ENCODE peak calls at places on chromosome 6, in nine cellular contexts. One of them, this sample, is unnamed.
A peak's percentile ranks its signal among the peaks of the same experiment; 100 is the strongest.

GRCh38 chr6:21200056-21200870 is 393.3 kb upstream of the SOX4 start:
- DNase-seq in AG04450: no peak
- DNase-seq in tibial nerve: no peak
- DNase-seq in astrocyte: peak; percentile 2
- DNase-seq in caudate nucleus: no peak
- DNase-seq in GM23338: no peak
- DNase-seq in PC-3: no peak
- DNase-seq in HCT116: no peak
- DNase-seq in right cardiac atrium: no peak
- DNase-seq in this sample: no peak

GRCh38 chr6:17057322-17057721 is 44.5 kb upstream of the STMND1 start:
- DNase-seq in AG04450: no peak
- DNase-seq in tibial nerve: no peak
- DNase-seq in astrocyte: peak; percentile 43
- DNase-seq in caudate nucleus: peak; percentile 25
- DNase-seq in GM23338: no peak
- DNase-seq in PC-3: peak; percentile 59
- DNase-seq in HCT116: no peak
- DNase-seq in right cardiac atrium: no peak
- DNase-seq in this sample: no peak

GRCh38 chr6:1525364-1526038 is 84.2 kb upstream of the FOXC1 start:
- DNase-seq in AG04450: no peak
- DNase-seq in tibial nerve: no peak
- DNase-seq in astrocyte: no peak
- DNase-seq in caudate nucleus: peak; percentile 45
- DNase-seq in GM23338: no peak
- DNase-seq in PC-3: no peak
- DNase-seq in HCT116: no peak
- DNase-seq in right cardiac atrium: no peak
- DNase-seq in this sample: no peak

GRCh38 chr6:32982084-32982701 is 13.8 kb downstream of the BRD2 start:
- DNase-seq in AG04450: no peak
- DNase-seq in tibial nerve: no peak
- DNase-seq in astrocyte: no peak
- DNase-seq in caudate nucleus: no peak
- DNase-seq in GM23338: no peak
- DNase-seq in PC-3: peak; percentile 19
- DNase-seq in HCT116: no peak
- DNase-seq in right cardiac atrium: no peak
- DNase-seq in this sample: no peak

GRCh38 chr6:127457444-127458064 is 1.6 kb downstream of the KIAA0408 start:
- DNase-seq in AG04450: no peak
- DNase-seq in tibial nerve: peak; percentile 30
- DNase-seq in astrocyte: peak; percentile 80
- DNase-seq in caudate nucleus: no peak
- DNase-seq in GM23338: peak; percentile 14
- DNase-seq in PC-3: peak; percentile 15
- DNase-seq in HCT116: no peak
- DNase-seq in right cardiac atrium: no peak
- DNase-seq in this sample: no peak

GRCh38 chr6:34391023-34391485 is 1.4 kb downstream of the NUDT3 start:
- DNase-seq in AG04450: no peak
- DNase-seq in tibial nerve: peak; percentile 68
- DNase-seq in astrocyte: peak; percentile 67
- DNase-seq in caudate nucleus: peak; percentile 20
- DNase-seq in GM23338: peak; percentile 16
- DNase-seq in PC-3: peak; percentile 51
- DNase-seq in HCT116: no peak
- DNase-seq in right cardiac atrium: no peak
- DNase-seq in this sample: no peak

GRCh38 chr6:16639689-16640480 is 121.4 kb downstream of the ATXN1 start:
- DNase-seq in AG04450: peak; percentile 50
- DNase-seq in tibial nerve: no peak
- DNase-seq in astrocyte: peak; percentile 88
- DNase-seq in caudate nucleus: no peak
- DNase-seq in GM23338: no peak
- DNase-seq in PC-3: peak; percentile 92
- DNase-seq in HCT116: no peak
- DNase-seq in right cardiac atrium: no peak
- DNase-seq in this sample: no peak

GRCh38 chr6:124719951-124720350 is 242.3 kb upstream of the RNF217 start:
- DNase-seq in AG04450: no peak
- DNase-seq in tibial nerve: no peak
- DNase-seq in astrocyte: no peak
- DNase-seq in caudate nucleus: no peak
- DNase-seq in GM23338: no peak
- DNase-seq in PC-3: no peak
- DNase-seq in HCT116: no peak
- DNase-seq in right cardiac atrium: no peak
- DNase-seq in this sample: no peak

GRCh38 chr6:164108869-164109769 is 694.6 kb downstream of the QKI start:
- DNase-seq in AG04450: no peak
- DNase-seq in tibial nerve: peak; percentile 11
- DNase-seq in astrocyte: peak; percentile 73
- DNase-seq in caudate nucleus: no peak
- DNase-seq in GM23338: no peak
- DNase-seq in PC-3: peak; percentile 78
- DNase-seq in HCT116: no peak
- DNase-seq in right cardiac atrium: peak; percentile 93
- DNase-seq in this sample: peak; percentile 90

DNA sequence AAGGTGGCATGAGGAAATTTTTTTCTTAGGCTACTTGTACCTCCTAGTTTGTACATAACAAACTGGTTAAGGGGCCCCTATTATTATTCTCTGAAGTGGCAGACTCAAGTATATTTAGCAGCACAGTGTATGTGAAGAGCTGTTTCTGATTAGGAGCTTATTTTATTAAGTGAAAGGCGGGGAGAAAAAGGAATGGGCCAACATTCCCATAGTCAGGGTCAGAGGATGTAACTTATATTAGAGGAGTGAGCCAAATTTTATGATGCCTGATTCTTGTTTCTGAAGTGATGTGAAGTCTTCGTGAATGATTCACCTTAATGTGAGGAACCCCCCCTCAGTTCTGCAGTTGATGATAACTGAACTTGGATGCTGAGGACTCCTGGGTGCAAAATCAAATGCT is 2.8 kb downstream of the HECA start:
- DNase-seq in AG04450: no peak
- DNase-seq in tibial nerve: no peak
- DNase-seq in astrocyte: no peak
- DNase-seq in caudate nucleus: no peak
- DNase-seq in GM23338: no peak
- DNase-seq in PC-3: no peak
- DNase-seq in HCT116: no peak
- DNase-seq in right cardiac atrium: no peak
- DNase-seq in this sample: no peak
- H3K27ac ChIP-seq in AG04450: no peak overlapping the region
- H3K27ac ChIP-seq in tibial nerve: no peak overlapping the region
- H3K27ac ChIP-seq in astrocyte: no peak overlapping the region
- H3K27ac ChIP-seq in caudate nucleus: no peak overlapping the region
- H3K27ac ChIP-seq in GM23338: no peak overlapping the region
- H3K27ac ChIP-seq in PC-3: no peak overlapping the region
- H3K27ac ChIP-seq in HCT116: no peak overlapping the region
- H3K27ac ChIP-seq in right cardiac atrium: no peak overlapping the region
- H3K27ac ChIP-seq in this sample: peak overlapping the region; percentile 96

DNA sequence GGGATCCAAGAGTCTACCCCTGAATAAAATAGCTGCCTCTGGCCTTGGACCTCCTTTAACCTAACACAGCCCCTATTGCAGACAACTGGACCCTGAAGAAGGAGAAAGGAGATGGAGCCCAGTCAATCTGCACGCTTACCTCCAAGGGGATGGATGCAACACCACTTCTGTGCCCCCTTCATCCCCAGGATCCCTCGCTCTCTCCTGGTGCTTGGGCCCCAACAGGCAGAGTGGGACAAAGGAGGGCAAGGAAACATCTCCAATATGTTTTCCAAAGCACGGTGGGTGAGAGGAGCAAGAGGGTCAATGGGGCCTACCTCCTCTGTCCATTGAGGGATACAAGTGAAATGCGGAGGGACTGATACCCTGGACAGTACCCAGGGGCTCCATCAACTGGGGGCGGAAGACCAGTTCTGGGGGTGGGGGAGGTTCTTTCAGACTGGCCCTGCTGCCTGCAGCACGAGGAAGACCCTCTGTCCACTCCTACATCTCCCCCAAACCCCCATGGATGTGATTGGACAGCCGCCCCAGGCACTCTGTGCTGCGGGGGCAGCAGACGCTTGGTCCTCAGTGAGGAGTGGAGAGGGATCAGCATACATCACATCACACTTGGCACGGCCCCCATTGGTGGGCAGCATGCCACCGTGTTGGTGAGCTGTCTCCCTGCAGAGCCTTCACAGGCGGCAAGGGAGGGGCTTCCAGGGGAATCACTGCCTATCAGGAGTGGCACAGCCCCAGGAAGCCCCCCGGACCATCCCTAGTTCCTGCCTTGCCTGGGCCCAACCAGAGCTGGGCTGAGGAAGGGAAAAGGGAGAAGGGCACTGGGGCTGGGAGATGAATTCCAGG is 70.6 kb downstream of the MRPL14 start:
- DNase-seq in AG04450: peak; percentile 59
- DNase-seq in tibial nerve: no peak
- DNase-seq in astrocyte: peak; percentile 83
- DNase-seq in caudate nucleus: no peak
- DNase-seq in GM23338: no peak
- DNase-seq in PC-3: no peak
- DNase-seq in HCT116: no peak
- DNase-seq in right cardiac atrium: peak; percentile 94
- DNase-seq in this sample: peak; percentile 86
- H3K27ac ChIP-seq in AG04450: peak overlapping the region; percentile 98
- H3K27ac ChIP-seq in tibial nerve: peak overlapping the region; percentile 80
- H3K27ac ChIP-seq in astrocyte: peak overlapping the region; percentile 93
- H3K27ac ChIP-seq in caudate nucleus: no peak overlapping the region
- H3K27ac ChIP-seq in GM23338: no peak overlapping the region
- H3K27ac ChIP-seq in PC-3: peak overlapping the region; percentile 97
- H3K27ac ChIP-seq in HCT116: no peak overlapping the region
- H3K27ac ChIP-seq in right cardiac atrium: peak overlapping the region; percentile 40
- H3K27ac ChIP-seq in this sample: peak overlapping the region; percentile 88

DNA sequence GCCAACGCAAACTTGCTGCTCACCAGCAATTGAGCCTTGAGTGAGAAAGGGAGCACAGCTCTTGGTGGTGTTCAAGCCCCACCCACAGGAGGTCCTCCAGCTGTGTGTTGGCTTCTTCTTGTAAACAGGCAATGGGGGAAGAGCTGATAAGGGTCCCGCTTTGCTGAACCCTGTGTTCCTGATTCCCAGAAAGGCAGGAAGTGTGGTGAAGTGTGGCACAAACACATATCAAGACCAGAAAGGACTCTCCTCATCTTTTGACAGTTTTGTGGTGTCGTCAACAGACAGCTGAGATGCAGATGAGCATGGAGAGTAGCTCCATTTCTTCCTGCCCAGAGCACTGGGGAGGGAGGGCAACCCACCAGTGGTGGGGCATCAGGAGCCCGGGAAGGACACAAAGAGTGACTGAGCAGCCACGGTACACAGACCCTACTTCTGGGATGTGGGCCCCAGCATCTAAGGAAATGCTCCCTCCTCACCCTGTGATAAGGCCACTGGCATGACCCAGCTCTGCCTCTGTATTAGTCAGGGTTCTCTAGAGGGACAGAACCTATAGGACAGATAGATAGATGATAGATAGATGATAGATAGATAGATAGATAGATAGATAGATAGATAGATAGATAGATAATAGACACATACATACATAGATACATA is 188.9 kb upstream of the TAB2 start:
- DNase-seq in AG04450: no peak
- DNase-seq in tibial nerve: no peak
- DNase-seq in astrocyte: no peak
- DNase-seq in caudate nucleus: no peak
- DNase-seq in GM23338: no peak
- DNase-seq in PC-3: no peak
- DNase-seq in HCT116: no peak
- DNase-seq in right cardiac atrium: peak; percentile 47
- DNase-seq in this sample: no peak
- H3K27ac ChIP-seq in AG04450: no peak overlapping the region
- H3K27ac ChIP-seq in tibial nerve: no peak overlapping the region
- H3K27ac ChIP-seq in astrocyte: no peak overlapping the region
- H3K27ac ChIP-seq in caudate nucleus: no peak overlapping the region
- H3K27ac ChIP-seq in GM23338: no peak overlapping the region
- H3K27ac ChIP-seq in PC-3: no peak overlapping the region
- H3K27ac ChIP-seq in HCT116: no peak overlapping the region
- H3K27ac ChIP-seq in right cardiac atrium: no peak overlapping the region
- H3K27ac ChIP-seq in this sample: no peak overlapping the region

DNA sequence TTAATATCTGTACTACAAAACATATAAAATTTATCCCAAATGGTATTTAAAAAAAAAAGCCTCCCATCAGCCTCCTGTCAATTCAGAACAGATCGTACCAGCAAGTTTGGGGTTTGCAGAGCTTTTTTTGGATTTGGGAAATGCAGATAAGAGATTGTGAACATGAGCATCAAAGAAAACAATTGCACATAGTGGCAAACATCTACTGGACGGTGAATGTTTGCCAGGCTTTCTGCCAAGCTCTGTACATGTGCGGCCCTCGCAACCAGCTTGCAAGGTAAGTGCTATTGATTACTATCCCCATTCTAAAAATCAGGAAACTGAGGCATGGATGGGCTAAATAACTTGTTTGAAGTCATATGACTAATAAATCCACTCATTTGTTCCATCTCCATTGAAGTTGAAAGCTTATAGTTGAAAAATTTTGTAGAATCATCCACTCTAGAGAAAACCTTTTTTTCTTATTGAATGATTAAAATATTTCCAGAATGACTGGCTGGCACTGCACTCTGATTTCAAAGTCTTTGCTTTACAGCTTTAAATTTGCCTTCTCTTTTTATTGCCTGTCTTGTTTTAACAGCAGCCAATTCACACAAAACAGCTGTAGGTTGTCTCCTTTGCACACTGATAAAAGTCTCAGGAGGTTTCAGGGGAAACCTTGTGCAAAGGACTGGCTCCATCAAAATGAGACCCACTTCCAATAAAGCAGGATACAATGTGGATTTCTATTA is 37.4 kb upstream of the SIRT5 start:
- DNase-seq in AG04450: no peak
- DNase-seq in tibial nerve: no peak
- DNase-seq in astrocyte: peak; percentile 16
- DNase-seq in caudate nucleus: no peak
- DNase-seq in GM23338: no peak
- DNase-seq in PC-3: no peak
- DNase-seq in HCT116: no peak
- DNase-seq in right cardiac atrium: no peak
- DNase-seq in this sample: no peak
- H3K27ac ChIP-seq in AG04450: no peak overlapping the region
- H3K27ac ChIP-seq in tibial nerve: no peak overlapping the region
- H3K27ac ChIP-seq in astrocyte: no peak overlapping the region
- H3K27ac ChIP-seq in caudate nucleus: no peak overlapping the region
- H3K27ac ChIP-seq in GM23338: no peak overlapping the region
- H3K27ac ChIP-seq in PC-3: no peak overlapping the region
- H3K27ac ChIP-seq in HCT116: no peak overlapping the region
- H3K27ac ChIP-seq in right cardiac atrium: peak overlapping the region; percentile 17
- H3K27ac ChIP-seq in this sample: no peak overlapping the region

GRCh38 chr6:75217203-75217602 is 11.3 kb upstream of the COL12A1 start:
- DNase-seq in AG04450: no peak
- DNase-seq in tibial nerve: no peak
- DNase-seq in astrocyte: peak; percentile 54
- DNase-seq in caudate nucleus: no peak
- DNase-seq in GM23338: no peak
- DNase-seq in PC-3: peak; percentile 15
- DNase-seq in HCT116: no peak
- DNase-seq in right cardiac atrium: no peak
- DNase-seq in this sample: no peak
- H3K27ac ChIP-seq in AG04450: peak overlapping the region; percentile 22
- H3K27ac ChIP-seq in tibial nerve: peak overlapping the region; percentile 22
- H3K27ac ChIP-seq in astrocyte: peak overlapping the region; percentile 10
- H3K27ac ChIP-seq in caudate nucleus: no peak overlapping the region
- H3K27ac ChIP-seq in GM23338: no peak overlapping the region
- H3K27ac ChIP-seq in PC-3: no peak overlapping the region
- H3K27ac ChIP-seq in HCT116: no peak overlapping the region
- H3K27ac ChIP-seq in right cardiac atrium: no peak overlapping the region
- H3K27ac ChIP-seq in this sample: no peak overlapping the region

GRCh38 chr6:40706222-40706621 is 119.1 kb upstream of the LRFN2 start:
- DNase-seq in AG04450: no peak
- DNase-seq in tibial nerve: no peak
- DNase-seq in astrocyte: no peak
- DNase-seq in caudate nucleus: no peak
- DNase-seq in GM23338: no peak
- DNase-seq in PC-3: no peak
- DNase-seq in HCT116: no peak
- DNase-seq in right cardiac atrium: no peak
- DNase-seq in this sample: no peak
- H3K27ac ChIP-seq in AG04450: no peak overlapping the region
- H3K27ac ChIP-seq in tibial nerve: no peak overlapping the region
- H3K27ac ChIP-seq in astrocyte: no peak overlapping the region
- H3K27ac ChIP-seq in caudate nucleus: no peak overlapping the region
- H3K27ac ChIP-seq in GM23338: no peak overlapping the region
- H3K27ac ChIP-seq in PC-3: no peak overlapping the region
- H3K27ac ChIP-seq in HCT116: no peak overlapping the region
- H3K27ac ChIP-seq in right cardiac atrium: no peak overlapping the region
- H3K27ac ChIP-seq in this sample: no peak overlapping the region

This sample was measured in right atrium auricular region.